ENCODE peak calls at places on chromosomes 2 and 18, in five cellular contexts. One of them, this sample, is unnamed.

GRCh38 chr2:17934721-17935120 is 56.3 kb downstream of the KCNS3 start:
- DNase-seq in stomach: no peak
- DNase-seq in WTC11: no peak
- DNase-seq in A549: no peak
- DNase-seq in foreskin fibroblast: peak; percentile 91
- DNase-seq in this sample: peak; percentile 62

GRCh38 chr2:166373951-166374350 is 1.8 kb downstream of the SCN9A start:
- DNase-seq in stomach: no peak
- DNase-seq in foreskin fibroblast: peak; percentile 91
- DNase-seq in WTC11: no peak
- DNase-seq in A549: peak; percentile 80
- DNase-seq in this sample: peak; percentile 80

GRCh38 chr18:71114550-71115210 is 825.8 kb downstream of the SOCS6 start:
- DNase-seq in stomach: no peak
- DNase-seq in foreskin fibroblast: no peak
- DNase-seq in WTC11: no peak
- DNase-seq in A549: no peak
- DNase-seq in this sample: no peak

GRCh38 chr18:49177812-49178211 is 227.0 kb upstream of the SMAD7 start:
- DNase-seq in foreskin fibroblast: peak; percentile 56
- DNase-seq in A549: no peak
- DNase-seq in stomach: no peak
- DNase-seq in WTC11: no peak
- DNase-seq in this sample: peak; percentile 26

GRCh38 chr2:159362816-159363251 is 76.3 kb upstream of the WDSUB1 start:
- DNase-seq in stomach: no peak
- DNase-seq in A549: peak; percentile 4
- DNase-seq in WTC11: no peak
- DNase-seq in foreskin fibroblast: peak; percentile 34
- DNase-seq in this sample: peak; percentile 63

GRCh38 chr18:38464024-38464423 is 898.4 kb upstream of the CELF4 start:
- DNase-seq in stomach: no peak
- DNase-seq in A549: no peak
- DNase-seq in foreskin fibroblast: no peak
- DNase-seq in WTC11: no peak
- DNase-seq in this sample: no peak

GRCh38 chr2:26983746-26984145 is 13.3 kb downstream of the MAPRE3 start:
- DNase-seq in A549: no peak
- DNase-seq in WTC11: no peak
- DNase-seq in foreskin fibroblast: no peak
- DNase-seq in stomach: no peak
- DNase-seq in this sample: no peak

GRCh38 chr18:56389190-56389589 is 249.2 kb downstream of the TXNL1 start:
- DNase-seq in A549: no peak
- DNase-seq in foreskin fibroblast: no peak
- DNase-seq in stomach: no peak
- DNase-seq in WTC11: no peak
- DNase-seq in this sample: no peak

GRCh38 chr2:240576436-240577205 is 8.3 kb downstream of the RNPEPL1 start:
- DNase-seq in A549: no peak
- DNase-seq in stomach: no peak
- DNase-seq in WTC11: no peak
- DNase-seq in foreskin fibroblast: no peak
- DNase-seq in this sample: no peak

GRCh38 chr2:155377178-155377780 is 678.8 kb downstream of the KCNJ3 start:
- DNase-seq in foreskin fibroblast: peak; percentile 29
- DNase-seq in stomach: no peak
- DNase-seq in WTC11: no peak
- DNase-seq in A549: peak; percentile 31
- DNase-seq in this sample: peak; percentile 16

GRCh38 chr2:41879367-41879871 is 168.4 kb upstream of the PKDCC start:
- DNase-seq in stomach: no peak
- DNase-seq in A549: no peak
- DNase-seq in foreskin fibroblast: no peak
- DNase-seq in WTC11: no peak
- DNase-seq in this sample: no peak

GRCh38 chr2:45261746-45262145 is 252.5 kb upstream of the SIX2 start:
- DNase-seq in foreskin fibroblast: no peak
- DNase-seq in WTC11: no peak
- DNase-seq in stomach: no peak
- DNase-seq in A549: no peak
- DNase-seq in this sample: no peak

GRCh38 chr2:74575320-74575719 is 20.8 kb downstream of the DOK1 start:
- DNase-seq in A549: no peak
- DNase-seq in foreskin fibroblast: peak; percentile 56
- DNase-seq in stomach: no peak
- DNase-seq in WTC11: no peak
- DNase-seq in this sample: no peak

GRCh38 chr2:46164581-46165301 is 132.5 kb upstream of the EPAS1 start:
- DNase-seq in foreskin fibroblast: peak; percentile 94
- DNase-seq in A549: peak; percentile 88
- DNase-seq in stomach: peak; percentile 62
- DNase-seq in WTC11: no peak
- DNase-seq in this sample: peak; percentile 95

GRCh38 chr2:233544079-233544690 is 22.4 kb downstream of the USP40 start:
- DNase-seq in stomach: no peak
- DNase-seq in foreskin fibroblast: peak; percentile 4
- DNase-seq in WTC11: no peak
- DNase-seq in A549: no peak
- DNase-seq in this sample: no peak

GRCh38 chr18:8977166-8977565 is 125.3 kb upstream of the NDUFV2 start:
- DNase-seq in stomach: no peak
- DNase-seq in WTC11: no peak
- DNase-seq in foreskin fibroblast: no peak
- DNase-seq in A549: no peak
- DNase-seq in this sample: no peak

GRCh38 chr18:70385474-70385873 is 96.6 kb downstream of the SOCS6 start:
- DNase-seq in stomach: no peak
- DNase-seq in foreskin fibroblast: no peak
- DNase-seq in WTC11: no peak
- DNase-seq in A549: no peak
- DNase-seq in this sample: no peak

GRCh38 chr18:39685303-39685902 is 2119.8 kb upstream of the CELF4 start:
- DNase-seq in foreskin fibroblast: no peak
- DNase-seq in WTC11: peak; percentile 34
- DNase-seq in stomach: no peak
- DNase-seq in A549: no peak
- DNase-seq in this sample: no peak

GRCh38 chr2:157684940-157685466 is 56.3 kb upstream of the ACVR1C start:
- DNase-seq in stomach: no peak
- DNase-seq in A549: no peak
- DNase-seq in WTC11: no peak
- DNase-seq in foreskin fibroblast: no peak
- DNase-seq in this sample: no peak

GRCh38 chr2:237669628-237670351 is 42.4 kb downstream of the LRRFIP1 start:
- DNase-seq in stomach: no peak
- DNase-seq in WTC11: no peak
- DNase-seq in foreskin fibroblast: peak; percentile 100
- DNase-seq in A549: peak; percentile 24
- DNase-seq in this sample: peak; percentile 99

GRCh38 chr2:20456049-20456665 is 9.3 kb downstream of the RHOB start:
- DNase-seq in foreskin fibroblast: peak; percentile 31
- DNase-seq in stomach: peak; percentile 14
- DNase-seq in WTC11: no peak
- DNase-seq in A549: no peak
- DNase-seq in this sample: no peak

GRCh38 chr2:625415-626135 is 51.6 kb downstream of the TMEM18 start:
- DNase-seq in stomach: no peak
- DNase-seq in WTC11: no peak
- DNase-seq in foreskin fibroblast: no peak
- DNase-seq in A549: no peak
- DNase-seq in this sample: no peak

GRCh38 chr2:230864605-230865323 is at the start of gene ITM2C:
- DNase-seq in WTC11: peak; percentile 63
- DNase-seq in stomach: peak; percentile 75
- DNase-seq in foreskin fibroblast: peak; percentile 85
- DNase-seq in A549: peak; percentile 65
- DNase-seq in this sample: peak; percentile 37

GRCh38 chr2:10963155-10963554 is 51.4 kb downstream of the KCNF1 start:
- DNase-seq in foreskin fibroblast: peak; percentile 38
- DNase-seq in stomach: no peak
- DNase-seq in WTC11: no peak
- DNase-seq in A549: no peak
- DNase-seq in this sample: peak; percentile 60

GRCh38 chr2:220748875-220749479 is 823.1 kb downstream of the EPHA4 start:
- DNase-seq in WTC11: peak; percentile 17
- DNase-seq in stomach: no peak
- DNase-seq in A549: no peak
- DNase-seq in foreskin fibroblast: no peak
- DNase-seq in this sample: no peak

GRCh38 chr2:12267042-12267441 is 449.7 kb upstream of the TRIB2 start:
- DNase-seq in A549: no peak
- DNase-seq in WTC11: no peak
- DNase-seq in foreskin fibroblast: no peak
- DNase-seq in stomach: no peak
- DNase-seq in this sample: no peak

GRCh38 chr2:33104052-33104623 is 157.4 kb downstream of the LTBP1 start:
- DNase-seq in A549: peak; percentile 57
- DNase-seq in foreskin fibroblast: peak; percentile 79
- DNase-seq in stomach: no peak
- DNase-seq in WTC11: no peak
- DNase-seq in this sample: peak; percentile 39

GRCh38 chr2:28175028-28175427 is 217.6 kb upstream of the FOSL2 start:
- DNase-seq in foreskin fibroblast: no peak
- DNase-seq in stomach: no peak
- DNase-seq in WTC11: peak; percentile 28
- DNase-seq in A549: no peak
- DNase-seq in this sample: no peak

GRCh38 chr2:60318544-60318943 is 234.9 kb downstream of the BCL11A start:
- DNase-seq in stomach: no peak
- DNase-seq in WTC11: no peak
- DNase-seq in A549: no peak
- DNase-seq in foreskin fibroblast: no peak
- DNase-seq in this sample: no peak

GRCh38 chr2:23616630-23617029 is 231.7 kb downstream of the KLHL29 start:
- DNase-seq in A549: no peak
- DNase-seq in foreskin fibroblast: no peak
- DNase-seq in WTC11: no peak
- DNase-seq in stomach: no peak
- DNase-seq in this sample: no peak

GRCh38 chr2:23618696-23619530 is 233.9 kb downstream of the KLHL29 start:
- DNase-seq in A549: no peak
- DNase-seq in foreskin fibroblast: peak; percentile 39
- DNase-seq in WTC11: no peak
- DNase-seq in stomach: no peak
- DNase-seq in this sample: no peak

GRCh38 chr2:23617817-23618216 is 232.8 kb downstream of the KLHL29 start:
- DNase-seq in WTC11: no peak
- DNase-seq in stomach: no peak
- DNase-seq in A549: no peak
- DNase-seq in foreskin fibroblast: no peak
- DNase-seq in this sample: no peak

GRCh38 chr2:23618265-23618664 is 233.3 kb downstream of the KLHL29 start:
- DNase-seq in A549: no peak
- DNase-seq in foreskin fibroblast: no peak
- DNase-seq in stomach: no peak
- DNase-seq in WTC11: no peak
- DNase-seq in this sample: no peak

GRCh38 chr2:23617167-23617787 is 232.3 kb downstream of the KLHL29 start:
- DNase-seq in stomach: no peak
- DNase-seq in foreskin fibroblast: peak; percentile 88
- DNase-seq in A549: no peak
- DNase-seq in WTC11: no peak
- DNase-seq in this sample: peak; percentile 68
- TF ChIP-seq CTCF in stomach: no peak
- TF ChIP-seq CTCF in foreskin fibroblast: peak; percentile 76
- TF ChIP-seq CTCF in A549: no peak
- TF ChIP-seq CTCF in WTC11: no peak
- TF ChIP-seq CTCF in this sample: peak; percentile 63

DNA sequence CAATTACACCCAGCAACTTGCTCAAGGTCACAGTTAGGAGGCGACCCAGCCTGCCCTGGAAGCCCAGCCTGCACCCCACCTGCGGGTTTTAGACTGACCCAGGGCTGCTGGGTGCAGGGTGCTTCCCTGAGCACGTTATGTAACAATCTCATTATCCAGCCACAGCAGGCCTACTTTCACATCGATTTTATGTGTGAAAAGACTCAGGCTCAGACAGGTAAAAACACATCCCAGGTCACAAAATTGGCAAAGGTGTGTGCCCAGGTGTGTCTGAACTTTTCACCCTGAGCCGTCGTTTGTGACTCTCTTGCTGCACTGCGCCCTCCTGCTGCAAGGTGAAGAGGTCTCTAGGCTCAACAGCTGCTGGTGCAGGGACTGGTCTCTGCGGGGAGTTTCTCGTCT is 668.2 kb upstream of the HS6ST1 start:
- DNase-seq in A549: no peak
- DNase-seq in foreskin fibroblast: no peak
- DNase-seq in WTC11: no peak
- DNase-seq in stomach: no peak
- DNase-seq in this sample: no peak
- TF ChIP-seq CTCF in A549: no peak
- TF ChIP-seq CTCF in foreskin fibroblast: no peak
- TF ChIP-seq CTCF in WTC11: no peak
- TF ChIP-seq CTCF in stomach: no peak
- TF ChIP-seq CTCF in this sample: no peak

GRCh38 chr2:235641333-235641732 is 147.5 kb downstream of the AGAP1 start:
- DNase-seq in WTC11: no peak
- DNase-seq in stomach: no peak
- DNase-seq in foreskin fibroblast: peak; percentile 74
- DNase-seq in A549: no peak
- DNase-seq in this sample: no peak

GRCh38 chr2:235643680-235644117 is 149.9 kb downstream of the AGAP1 start:
- DNase-seq in WTC11: no peak
- DNase-seq in A549: no peak
- DNase-seq in stomach: no peak
- DNase-seq in foreskin fibroblast: no peak
- DNase-seq in this sample: no peak

GRCh38 chr2:235640900-235641299 is 147.1 kb downstream of the AGAP1 start:
- DNase-seq in stomach: no peak
- DNase-seq in WTC11: no peak
- DNase-seq in A549: no peak
- DNase-seq in foreskin fibroblast: no peak
- DNase-seq in this sample: no peak

GRCh38 chr2:235642446-235643107 is 148.7 kb downstream of the AGAP1 start:
- DNase-seq in stomach: no peak
- DNase-seq in WTC11: no peak
- DNase-seq in A549: no peak
- DNase-seq in foreskin fibroblast: peak; percentile 65
- DNase-seq in this sample: peak; percentile 7

DNA sequence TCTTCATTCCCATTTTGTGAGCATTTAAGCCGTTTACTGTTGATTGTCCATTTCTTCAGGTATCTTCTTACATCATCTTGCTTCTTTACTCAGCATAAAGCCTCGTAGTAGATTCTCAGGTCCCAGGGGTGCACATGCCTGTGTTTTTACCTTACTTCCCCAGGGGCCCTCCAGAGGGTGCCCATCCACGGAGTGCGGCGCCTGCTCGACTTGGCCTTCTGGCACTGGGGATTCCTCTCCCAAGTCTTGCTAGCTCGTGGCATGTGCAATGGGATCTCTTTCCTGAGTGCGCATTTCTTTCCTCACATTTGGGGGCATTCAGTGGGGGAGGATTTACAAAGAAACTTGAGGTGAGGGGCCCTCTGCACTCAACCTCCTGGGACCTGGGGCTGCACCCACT is 148.1 kb downstream of the AGAP1 start:
- DNase-seq in A549: no peak
- DNase-seq in WTC11: no peak
- DNase-seq in stomach: no peak
- DNase-seq in foreskin fibroblast: no peak
- DNase-seq in this sample: no peak
- TF ChIP-seq CTCF in A549: no peak
- TF ChIP-seq CTCF in WTC11: no peak
- TF ChIP-seq CTCF in stomach: no peak
- TF ChIP-seq CTCF in foreskin fibroblast: no peak
- TF ChIP-seq CTCF in this sample: no peak

GRCh38 chr18:80200171-80200931 is 47.0 kb downstream of the PARD6G start:
- DNase-seq in stomach: no peak
- DNase-seq in foreskin fibroblast: peak; percentile 41
- DNase-seq in WTC11: peak; percentile 41
- DNase-seq in A549: peak; percentile 29
- DNase-seq in this sample: no peak
- TF ChIP-seq CTCF in stomach: no peak
- TF ChIP-seq CTCF in foreskin fibroblast: peak; percentile 30
- TF ChIP-seq CTCF in WTC11: no peak
- TF ChIP-seq CTCF in A549: peak; percentile 32
- TF ChIP-seq CTCF in this sample: no peak